ENCODE peak calls at places on chromosomes 16 and 17, in nine cellular contexts. T is A549, S is HCT116, P is GM23338, E is K562, Z is Panc1, N is SK-N-SH, C is GM12878, G is HepG2. A is an unnamed sample.

GRCh38 chr17:78583091-78583490 is 5.9 kb upstream of the DNAH17 start:
- DNase-seq in T (peak; percentile 76), S (peak; percentile 44), P (peak; percentile 75), E (peak; percentile 47), Z (no peak), N (peak; percentile 63), C (no peak), G (no peak), A (no peak)

GRCh38 chr17:44894642-44895041 is 4.6 kb downstream of the EFTUD2 start:
- DNase-seq in T (no peak), S (no peak), P (no peak), E (no peak), Z (no peak), N (no peak), C (no peak), G (no peak), A (no peak)

GRCh38 chr16:27317320-27317719 is 3.5 kb downstream of the IL4R start:
- DNase-seq in T (no peak), S (no peak), P (no peak), E (no peak), Z (no peak), N (no peak), C (no peak), G (no peak), A (no peak)

GRCh38 chr16:13795131-13795530 is 124.8 kb upstream of the ERCC4 start:
- DNase-seq in T (no peak), S (no peak), P (no peak), E (no peak), Z (no peak), N (no peak), C (no peak), G (no peak), A (no peak)

GRCh38 chr17:80970044-80970761 is 21.4 kb upstream of the CHMP6 start:
- DNase-seq in T (peak; percentile 75), S (no peak), P (no peak), E (peak; percentile 40), Z (peak; percentile 5), N (peak; percentile 82), C (no peak), G (no peak), A (peak; percentile 32)

GRCh38 chr17:39191750-39192510 is 5.5 kb downstream of the CACNB1 start:
- DNase-seq in T (no peak), S (no peak), P (no peak), E (no peak), Z (no peak), N (no peak), C (no peak), G (no peak), A (no peak)

GRCh38 chr17:55564077-55564476 is 52.8 kb upstream of the SMIM36 start:
- DNase-seq in T (no peak), S (no peak), P (no peak), E (no peak), Z (no peak), N (no peak), C (no peak), G (no peak), A (no peak)

GRCh38 chr16:70428178-70428998 is 10.5 kb downstream of the ST3GAL2 start:
- DNase-seq in T (peak; percentile 94), S (peak; percentile 51), P (peak; percentile 86), E (peak; percentile 90), Z (peak; percentile 71), N (peak; percentile 85), C (peak; percentile 79), G (peak; percentile 100), A (peak; percentile 99)

GRCh38 chr16:50548659-50549560 is 714 bp downstream of the NKD1 start:
- DNase-seq in T (peak; percentile 34), S (no peak), P (peak; percentile 32), E (no peak), Z (no peak), N (peak; percentile 74), C (no peak), G (no peak), A (no peak)

GRCh38 chr16:31250782-31251384 is 8.9 kb upstream of the ITGAM start:
- DNase-seq in T (no peak), S (no peak), P (no peak), E (peak; percentile 2), Z (no peak), N (no peak), C (no peak), G (no peak), A (no peak)

GRCh38 chr17:40190197-40191021 is 13.1 kb downstream of the RAPGEFL1 start:
- DNase-seq in T (peak; percentile 87), S (no peak), P (peak; percentile 84), E (peak; percentile 61), Z (no peak), N (peak; percentile 83), C (no peak), G (peak; percentile 59), A (no peak)

GRCh38 chr17:58184986-58185761 is 7.4 kb upstream of the EPX start:
- DNase-seq in T (no peak), S (no peak), P (no peak), E (peak; percentile 49), Z (no peak), N (peak; percentile 17), C (no peak), G (no peak), A (no peak)

GRCh38 chr17:32564325-32564724 is 77.5 kb downstream of the CDK5R1 start:
- DNase-seq in T (no peak), S (no peak), P (no peak), E (no peak), Z (no peak), N (no peak), C (no peak), G (no peak), A (no peak)

GRCh38 chr17:63434951-63435571 is 11.0 kb downstream of the CYB561 start:
- DNase-seq in T (peak; percentile 76), S (peak; percentile 37), P (no peak), E (no peak), Z (no peak), N (peak; percentile 69), C (no peak), G (no peak), A (peak; percentile 18)

GRCh38 chr16:58866935-58867334 is 132.8 kb upstream of the GOT2 start:
- DNase-seq in T (no peak), S (no peak), P (no peak), E (no peak), Z (no peak), N (no peak), C (no peak), G (no peak), A (no peak)
- TF ChIP-seq REST in T (no peak), S (no peak), P (no peak), E (no peak), Z (no peak), N (no peak), C (no peak), G (no peak), A (no peak)

DNA sequence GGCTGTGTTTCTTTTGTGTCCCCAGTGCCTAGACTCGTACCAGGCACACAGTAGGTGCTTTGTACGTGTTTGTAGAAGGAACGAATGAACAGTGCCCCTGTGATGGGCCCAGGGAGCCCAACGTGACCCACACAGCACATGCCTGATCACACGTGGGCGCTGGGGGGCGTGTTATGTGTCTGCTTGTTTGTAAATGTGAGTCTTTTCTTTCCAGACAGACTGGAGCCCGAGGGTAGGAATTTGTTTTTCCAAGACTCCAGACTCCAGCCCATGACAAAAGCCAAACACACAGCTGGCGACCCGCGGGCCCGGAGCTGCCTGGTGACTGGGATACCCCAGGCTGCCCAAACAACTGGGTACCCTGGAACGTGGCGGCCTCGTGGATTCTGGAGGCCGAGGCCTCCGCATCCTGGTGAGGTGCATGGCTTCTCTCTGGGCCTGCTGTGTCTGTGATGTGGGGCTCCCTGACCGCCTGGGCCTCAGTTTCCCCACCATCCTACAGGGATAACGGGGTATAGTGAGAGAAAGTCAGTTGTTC is 14.9 kb upstream of the CBFA2T3 start:
- DNase-seq in T (no peak), S (no peak), P (no peak), E (peak; percentile 56), Z (no peak), N (no peak), C (no peak), G (no peak), A (no peak)
- TF ChIP-seq CTCF in T (no peak), S (no peak), P (no peak), E (peak; percentile 45), Z (no peak), N (no peak), C (no peak), G (peak; percentile 6), A (no peak)

GRCh38 chr17:76579281-76579680 is 6.4 kb downstream of the ST6GALNAC2 start:
- DNase-seq in T (no peak), S (no peak), P (no peak), E (no peak), Z (no peak), N (no peak), C (no peak), G (no peak), A (peak; percentile 58)
- H3K27ac ChIP-seq in T (no peak overlapping the region), S (no peak overlapping the region), P (no peak overlapping the region), E (no peak overlapping the region), Z (no peak overlapping the region), N (no peak overlapping the region), C (no peak overlapping the region), G (no peak overlapping the region), A (no peak overlapping the region)

GRCh38 chr16:68369697-68370096 is 58.9 kb downstream of the PRMT7 start:
- DNase-seq in T (no peak), S (no peak), P (no peak), E (no peak), Z (no peak), N (no peak), C (peak; percentile 75), G (no peak), A (peak; percentile 75)
- TF ChIP-seq REST in T (no peak), S (no peak), P (no peak), E (no peak), Z (no peak), N (no peak), C (no peak), G (no peak), A (peak; percentile 59)

DNA sequence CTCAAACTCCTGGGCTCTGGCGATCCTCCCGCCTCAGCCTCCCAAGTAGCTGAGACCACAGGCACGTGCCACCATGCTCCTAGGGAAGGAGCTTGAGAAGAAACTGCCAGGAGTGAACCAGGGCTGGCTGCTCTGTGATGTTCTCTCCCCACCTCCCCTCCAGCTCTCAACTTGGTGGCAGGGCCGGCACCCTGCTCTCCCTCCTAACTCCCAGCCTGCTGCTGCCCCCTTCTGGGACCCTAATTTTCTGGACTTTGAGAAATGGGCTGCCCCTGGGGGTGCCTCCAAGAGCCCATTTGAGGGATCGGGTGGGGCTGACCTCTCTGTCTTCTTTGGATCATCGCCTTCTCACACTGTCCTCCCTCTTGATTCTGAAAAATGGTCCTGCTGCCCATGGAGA is 14.9 kb upstream of the STAT3 start:
- DNase-seq in T (no peak), S (no peak), P (peak; percentile 74), E (peak; percentile 52), Z (no peak), N (peak; percentile 58), C (no peak), G (no peak), A (peak; percentile 38)
- TF ChIP-seq CTCF in T (peak; percentile 45), S (peak; percentile 20), P (peak; percentile 84), E (peak; percentile 55), Z (peak; percentile 29), N (peak; percentile 27), C (peak; percentile 58), G (peak; percentile 68), A (no peak)

GRCh38 chr16:17387226-17387625 is 83.5 kb downstream of the XYLT1 start:
- DNase-seq in T (no peak), S (no peak), P (no peak), E (no peak), Z (no peak), N (no peak), C (no peak), G (no peak), A (no peak)
- H3K27ac ChIP-seq in T (no peak overlapping the region), S (no peak overlapping the region), P (no peak overlapping the region), E (no peak overlapping the region), Z (no peak overlapping the region), N (no peak overlapping the region), C (no peak overlapping the region), G (no peak overlapping the region), A (no peak overlapping the region)

A was measured in HL-60.